ENCODE peak calls at places on chromosome 18, in seven cellular contexts. E, J, R, B, Z, O and V are unnamed samples.
A peak's percentile ranks its signal among the peaks of the same experiment; 100 is the strongest.

GRCh38 chr18:13369353-13369752 is 150.8 kb downstream of the LDLRAD4 start:
- DNase-seq in B (no peak), R (no peak), O (no peak), J (no peak), Z (no peak), E (no peak), V (no peak)

GRCh38 chr18:56298935-56299334 is 339.5 kb downstream of the TXNL1 start:
- DNase-seq in E (peak; percentile 9), Z (peak; percentile 80), R (no peak), B (no peak), J (no peak), O (peak; percentile 16), V (no peak)

GRCh38 chr18:24273596-24273995 is 124.0 kb downstream of the OSBPL1A start:
- DNase-seq in O (peak; percentile 14), Z (peak; percentile 85), R (no peak), E (no peak), J (no peak), B (no peak), V (no peak)

GRCh38 chr18:43893001-43893637 is 615.8 kb upstream of the SYT4 start:
- DNase-seq in J (no peak), B (no peak), R (no peak), O (peak; percentile 96), E (peak; percentile 69), Z (peak; percentile 69), V (no peak)

GRCh38 chr18:76209597-76209996 is 285.4 kb downstream of the ZNF516 start:
- DNase-seq in O (peak; percentile 40), J (no peak), R (no peak), Z (peak; percentile 69), E (peak; percentile 4), B (no peak), V (no peak)

GRCh38 chr18:5167827-5168226 is 29.2 kb downstream of the AKAIN1 start:
- DNase-seq in R (no peak), E (no peak), O (no peak), J (no peak), B (no peak), Z (no peak), V (no peak)

GRCh38 chr18:58302811-58303210 is 258.8 kb downstream of the NEDD4L start:
- DNase-seq in E (no peak), O (no peak), B (no peak), J (no peak), R (no peak), Z (no peak), V (no peak)

GRCh38 chr18:45165871-45166270 is 449.4 kb upstream of the SLC14A2 start:
- DNase-seq in E (no peak), B (no peak), O (no peak), R (no peak), J (no peak), Z (no peak), V (no peak)

GRCh38 chr18:845152-845819 is 33.2 kb upstream of the YES1 start:
- DNase-seq in E (no peak), B (no peak), O (peak; percentile 84), R (no peak), Z (peak; percentile 44), J (no peak), V (peak; percentile 66)

GRCh38 chr18:59582395-59582794 is 114.8 kb downstream of the CCBE1 start:
- DNase-seq in R (no peak), O (no peak), B (no peak), J (no peak), Z (no peak), E (no peak), V (no peak)

GRCh38 chr18:76425299-76426101 is 69.5 kb downstream of the ZNF516 start:
- DNase-seq in B (no peak), Z (no peak), O (peak; percentile 79), J (no peak), R (no peak), E (peak; percentile 29), V (no peak)

GRCh38 chr18:79589601-79590091 is 90.0 kb upstream of the CTDP1 start:
- DNase-seq in E (no peak), R (no peak), Z (no peak), J (peak; percentile 42), O (no peak), B (no peak), V (no peak)

GRCh38 chr18:54964741-54965140 is 5.5 kb upstream of the CCDC68 start:
- DNase-seq in B (no peak), O (no peak), J (no peak), R (no peak), E (no peak), Z (no peak), V (no peak)

GRCh38 chr18:50622865-50623393 is 63.0 kb downstream of the MAPK4 start:
- DNase-seq in E (no peak), J (no peak), Z (no peak), O (no peak), R (no peak), B (no peak), V (no peak)

GRCh38 chr18:28961669-28962228 is 784.8 kb upstream of the CDH2 start:
- DNase-seq in O (no peak), J (no peak), B (no peak), Z (peak; percentile 61), E (no peak), R (no peak), V (no peak)

GRCh38 chr18:78640596-78640995 is 339.0 kb upstream of the SALL3 start:
- DNase-seq in E (no peak), O (no peak), Z (no peak), B (no peak), R (no peak), J (no peak), V (no peak)

GRCh38 chr18:70337139-70337972 is 48.5 kb downstream of the SOCS6 start:
- DNase-seq in Z (peak; percentile 98), O (peak; percentile 83), B (no peak), J (peak; percentile 70), R (no peak), E (peak; percentile 58), V (peak; percentile 74)

GRCh38 chr18:50560681-50561629 is 1.1 kb downstream of the MAPK4 start:
- DNase-seq in Z (no peak), E (no peak), R (no peak), B (no peak), J (no peak), O (no peak), V (no peak)

GRCh38 chr18:8052237-8052701 is 485.2 kb downstream of the PTPRM start:
- DNase-seq in O (no peak), E (no peak), J (no peak), B (no peak), Z (peak; percentile 37), R (no peak), V (no peak)

GRCh38 chr18:41624461-41624860 is 330.6 kb upstream of the PIK3C3 start:
- DNase-seq in Z (peak; percentile 31), B (no peak), R (no peak), O (peak; percentile 3), J (no peak), E (no peak), V (peak; percentile 87)

GRCh38 chr18:62755454-62755853 is 40.1 kb downstream of the PHLPP1 start:
- DNase-seq in Z (no peak), R (no peak), E (no peak), B (no peak), J (no peak), O (no peak), V (no peak)

GRCh38 chr18:65468881-65469280 is 281.9 kb upstream of the CDH7 start:
- DNase-seq in R (no peak), Z (no peak), B (no peak), J (no peak), O (no peak), E (no peak), V (no peak)

GRCh38 chr18:45771587-45771986 is 47.6 kb downstream of the SLC14A1 start:
- DNase-seq in O (no peak), B (no peak), Z (no peak), R (peak; percentile 28), E (peak; percentile 82), J (no peak), V (no peak)

GRCh38 chr18:69813559-69813958 is 134.1 kb downstream of the CD226 start:
- DNase-seq in J (no peak), Z (no peak), B (no peak), O (no peak), R (no peak), E (no peak), V (no peak)

GRCh38 chr18:22432672-22433137 is 15.0 kb upstream of the CTAGE1 start:
- DNase-seq in O (peak; percentile 62), Z (peak; percentile 95), J (peak; percentile 81), B (no peak), R (peak; percentile 77), E (peak; percentile 33), V (peak; percentile 70)

GRCh38 chr18:72530622-72531021 is 13.5 kb downstream of the CBLN2 start:
- DNase-seq in J (no peak), Z (peak; percentile 6), O (no peak), B (no peak), R (no peak), E (no peak), V (no peak)
- TF ChIP-seq CTCF in J (no peak), Z (no peak), O (no peak), B (no peak), R (no peak), E (no peak), V (peak; percentile 19)

DNA sequence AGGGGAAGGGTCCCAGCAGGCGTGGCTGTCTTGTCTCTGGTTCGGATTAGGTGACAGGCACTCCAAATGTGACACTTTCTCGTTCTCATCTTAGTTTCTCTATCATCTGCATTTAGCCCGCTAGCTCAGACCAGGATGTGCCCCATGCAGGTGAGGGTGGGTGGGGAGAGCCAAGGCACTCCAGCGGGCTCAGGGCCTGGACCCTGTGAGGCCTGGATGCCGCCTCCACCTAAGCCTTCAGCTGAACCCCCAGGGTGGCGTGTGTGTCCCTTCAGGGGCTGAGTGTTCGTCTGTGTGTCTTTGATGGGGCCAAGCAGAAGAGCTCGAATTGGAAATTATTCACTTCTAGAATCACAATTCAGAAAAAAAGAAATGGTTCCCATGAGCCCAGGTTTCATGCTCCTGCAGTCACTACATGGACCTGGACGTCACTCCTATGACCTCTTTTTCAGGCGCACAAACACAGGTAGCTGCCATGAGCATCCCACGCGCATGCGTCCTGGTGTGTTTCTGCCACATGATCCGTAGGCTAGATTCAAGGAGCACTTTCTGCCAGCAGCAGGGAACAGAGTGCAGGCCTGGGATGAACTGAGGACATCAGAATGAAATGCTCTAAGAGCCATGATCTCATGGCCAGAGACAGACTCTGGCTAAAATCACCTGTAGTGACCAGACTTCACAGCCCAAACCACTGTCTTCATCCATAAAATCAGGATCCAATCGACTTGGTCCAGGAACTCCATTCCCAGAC is 25.8 kb downstream of the CIDEA start:
- DNase-seq in O (no peak), R (no peak), E (no peak), B (no peak), Z (no peak), J (no peak), V (no peak)
- H3K4me3 ChIP-seq in O (peak overlapping the region; percentile 20), R (peak overlapping the region; percentile 72), E (peak overlapping the region; percentile 41), B (no peak overlapping the region), Z (no peak overlapping the region), J (no peak overlapping the region), V (no peak overlapping the region)

DNA sequence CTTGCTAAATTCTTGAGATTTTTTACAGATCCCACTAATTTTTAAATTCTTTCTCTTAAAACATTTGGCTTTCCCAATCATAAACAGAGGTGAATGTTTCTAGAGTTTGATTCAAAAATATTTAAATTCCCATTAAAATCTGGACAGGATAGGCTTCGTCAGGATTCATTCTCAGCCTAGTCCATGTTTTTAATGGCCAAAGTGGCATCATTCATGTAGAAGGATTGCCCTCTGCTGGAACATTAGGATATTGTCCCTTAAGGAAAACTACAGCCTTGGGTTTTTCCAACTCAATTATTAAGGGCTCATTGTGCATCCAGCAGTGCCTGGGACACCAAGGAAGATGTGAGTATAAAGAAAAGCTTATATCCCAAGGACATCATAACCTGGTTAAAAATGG is 71.7 kb downstream of the TPGS2 start:
- DNase-seq in Z (peak; percentile 73), E (peak; percentile 49), J (no peak), B (no peak), O (peak; percentile 66), R (no peak), V (peak; percentile 16)
- TF ChIP-seq CTCF in Z (peak; percentile 72), E (peak; percentile 58), J (peak; percentile 82), B (peak; percentile 41), O (peak; percentile 64), R (peak; percentile 74), V (peak; percentile 72)

GRCh38 chr18:10926565-10927194 is 222.7 kb downstream of the PIEZO2 start:
- DNase-seq in Z (no peak), O (peak; percentile 57), J (no peak), B (peak; percentile 68), R (no peak), E (no peak), V (no peak)
- H3K4me3 ChIP-seq in Z (no peak overlapping the region), O (peak overlapping the region; percentile 11), J (no peak overlapping the region), B (peak overlapping the region; percentile 22), R (peak overlapping the region; percentile 68), E (no peak overlapping the region), V (no peak overlapping the region)